ENCODE peak calls at places on chromosomes 7 and 10, in five cellular contexts. V, Y, B, W and K are unnamed samples.

GRCh38 chr7:115447495-115447894 is 525.6 kb downstream of the MDFIC start:
- DNase-seq in V (no peak), Y (no peak), B (no peak), W (no peak), K (no peak)

GRCh38 chr7:122651451-122651850 is 47.5 kb downstream of the RNF133 start:
- DNase-seq in V (no peak), Y (no peak), B (no peak), W (no peak), K (no peak)

GRCh38 chr7:131302876-131303707 is 24.6 kb upstream of the MKLN1 start:
- DNase-seq in V (peak), Y (peak), B (no peak), W (peak), K (no peak)

GRCh38 chr7:154767194-154767593 is 235.7 kb downstream of the PAXIP1 start:
- DNase-seq in V (peak), Y (no peak), B (no peak), W (no peak), K (no peak)

GRCh38 chr10:78515037-78515872 is 481.6 kb downstream of the RPS24 start:
- DNase-seq in V (no peak), Y (peak), B (no peak), W (no peak), K (no peak)

GRCh38 chr10:118926018-118926417 is 103.5 kb upstream of the NANOS1 start:
- DNase-seq in V (no peak), Y (no peak), B (no peak), W (no peak), K (no peak)

GRCh38 chr10:29130190-29130673 is 158.6 kb upstream of the LYZL1 start:
- DNase-seq in V (no peak), Y (no peak), B (no peak), W (no peak), K (no peak)

GRCh38 chr7:55498142-55498541 is 74.2 kb downstream of the VOPP1 start:
- DNase-seq in V (no peak), Y (no peak), B (no peak), W (no peak), K (no peak)

GRCh38 chr7:2451171-2452073 is 24.8 kb downstream of the GRIFIN start:
- DNase-seq in V (peak), Y (peak), B (peak), W (peak), K (no peak)

GRCh38 chr10:3714526-3714925 is 70.5 kb downstream of the KLF6 start:
- DNase-seq in V (no peak), Y (no peak), B (no peak), W (no peak), K (peak)